ENCODE peak calls at places on chromosomes 4 and X, in seven cellular contexts. Q, S, Y, C, N, L and R are unnamed samples.

GRCh38 chr4:55296076-55296475 is 50.0 kb upstream of the SRD5A3 start:
- DNase-seq in Q (no peak), C (no peak), Y (no peak), L (no peak), N (no peak), S (no peak), R (no peak)

GRCh38 chr4:102143433-102143832 is 201.8 kb downstream of the SLC39A8 start:
- DNase-seq in L (no peak), N (no peak), C (no peak), Y (no peak), Q (no peak), S (no peak), R (no peak)

GRCh38 chrX:154123241-154124219 is 20.5 kb upstream of the OPN1LW start:
- DNase-seq in S (no peak), Y (no peak), L (peak; percentile 30), C (peak; percentile 3), N (peak; percentile 69), Q (no peak), R (peak; percentile 0)

GRCh38 chrX:134469481-134469880 is 9.5 kb downstream of the HPRT1 start:
- DNase-seq in C (peak; percentile 52), Y (peak; percentile 58), Q (no peak), L (peak; percentile 53), N (peak; percentile 54), S (no peak), R (peak; percentile 54)

GRCh38 chrX:31199770-31200114 is 127.9 kb upstream of the FTHL17 start:
- DNase-seq in Q (no peak), C (no peak), Y (no peak), S (no peak), L (no peak), N (no peak), R (no peak)

GRCh38 chrX:55522577-55523254 is 33.1 kb upstream of the USP51 start:
- DNase-seq in Q (no peak), C (no peak), S (no peak), N (no peak), Y (no peak), L (no peak), R (no peak)

GRCh38 chrX:72297953-72298730 is 7.6 kb downstream of the CITED1 start:
- DNase-seq in N (peak; percentile 71), C (peak; percentile 50), Q (no peak), L (peak; percentile 29), S (no peak), Y (peak; percentile 40), R (peak; percentile 34)

GRCh38 chr4:72564184-72564583 is 4.8 kb downstream of the ADAMTS3 start:
- DNase-seq in Q (no peak), L (peak; percentile 83), Y (peak; percentile 97), S (no peak), C (peak; percentile 24), N (no peak), R (peak; percentile 95)

GRCh38 chr4:23945521-23946017 is 55.7 kb upstream of the PPARGC1A start:
- DNase-seq in C (peak; percentile 75), Y (peak; percentile 85), L (peak; percentile 46), S (no peak), N (peak; percentile 95), Q (peak; percentile 55), R (peak; percentile 90)

GRCh38 chr4:32826169-32826568 is 2106.0 kb downstream of the PCDH7 start:
- DNase-seq in Q (no peak), S (no peak), L (peak; percentile 17), C (no peak), N (peak; percentile 16), Y (no peak), R (no peak)
- H3K4me3 ChIP-seq in Q (no peak overlapping the region), S (no peak overlapping the region), L (no peak overlapping the region), C (no peak overlapping the region), N (no peak overlapping the region), Y (no peak overlapping the region), R (no peak overlapping the region)

DNA sequence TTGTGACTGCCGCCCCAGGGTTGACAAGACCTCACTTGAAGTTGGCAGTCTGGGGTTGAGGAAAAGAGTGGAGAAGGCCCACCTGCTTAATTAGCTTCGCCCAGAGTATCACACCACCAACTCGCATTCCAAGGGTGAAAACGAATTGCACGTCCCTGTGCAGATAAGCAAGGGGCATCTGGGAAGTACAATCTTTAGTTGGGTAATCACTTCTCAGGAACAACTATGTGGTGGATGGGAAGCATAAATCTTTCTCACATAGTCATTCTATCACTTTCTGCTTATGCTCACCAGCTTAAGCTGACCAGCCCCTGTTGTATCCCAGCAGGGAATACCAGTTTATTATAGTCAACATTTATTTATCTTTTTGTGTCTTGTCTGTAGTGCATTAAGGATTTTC is 14.3 kb downstream of the SPCS3 start:
- DNase-seq in N (no peak), C (no peak), Y (no peak), L (no peak), S (no peak), Q (no peak), R (no peak)
- H3K4me3 ChIP-seq in N (no peak overlapping the region), C (no peak overlapping the region), Y (no peak overlapping the region), L (no peak overlapping the region), S (no peak overlapping the region), Q (no peak overlapping the region), R (no peak overlapping the region)

DNA sequence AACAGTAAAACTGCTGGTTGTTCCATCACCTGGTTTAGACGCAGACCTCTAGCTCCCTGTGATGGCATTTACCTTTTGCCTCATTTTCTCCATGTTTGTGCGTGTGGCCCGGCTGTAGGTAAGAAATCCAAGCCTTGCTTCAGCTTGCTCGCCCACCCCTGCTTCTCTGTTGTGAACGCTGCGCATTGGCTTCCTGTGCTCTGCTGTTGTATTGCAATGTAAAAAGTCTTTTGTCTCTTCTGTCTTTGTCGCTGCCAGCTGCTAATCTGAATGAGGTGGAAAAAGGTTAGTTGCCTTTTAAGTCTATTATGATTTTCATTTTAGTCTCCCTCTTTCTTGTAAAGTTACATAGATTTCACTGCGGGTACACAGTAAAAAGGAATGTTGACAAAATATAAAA is 127.3 kb upstream of the PACRGL start:
- DNase-seq in Q (no peak), S (no peak), Y (no peak), L (no peak), C (no peak), N (no peak), R (no peak)
- H3K4me3 ChIP-seq in Q (no peak overlapping the region), S (no peak overlapping the region), Y (no peak overlapping the region), L (no peak overlapping the region), C (no peak overlapping the region), N (no peak overlapping the region), R (no peak overlapping the region)

GRCh38 chr4:186653973-186654372 is 69.7 kb downstream of the FAT1 start:
- DNase-seq in S (no peak), C (peak; percentile 10), L (no peak), N (no peak), Y (no peak), Q (no peak), R (no peak)

GRCh38 chr4:186650401-186651180 is 73.1 kb downstream of the FAT1 start:
- DNase-seq in C (no peak), Y (no peak), Q (no peak), L (no peak), S (no peak), N (no peak), R (no peak)

GRCh38 chr4:186647821-186648220 is 75.8 kb downstream of the FAT1 start:
- DNase-seq in Q (no peak), S (no peak), Y (no peak), C (no peak), N (no peak), L (no peak), R (no peak)

GRCh38 chr4:186651181-186651603 is 72.5 kb downstream of the FAT1 start:
- DNase-seq in C (no peak), Y (no peak), S (no peak), Q (no peak), L (no peak), N (peak; percentile 3), R (no peak)

DNA sequence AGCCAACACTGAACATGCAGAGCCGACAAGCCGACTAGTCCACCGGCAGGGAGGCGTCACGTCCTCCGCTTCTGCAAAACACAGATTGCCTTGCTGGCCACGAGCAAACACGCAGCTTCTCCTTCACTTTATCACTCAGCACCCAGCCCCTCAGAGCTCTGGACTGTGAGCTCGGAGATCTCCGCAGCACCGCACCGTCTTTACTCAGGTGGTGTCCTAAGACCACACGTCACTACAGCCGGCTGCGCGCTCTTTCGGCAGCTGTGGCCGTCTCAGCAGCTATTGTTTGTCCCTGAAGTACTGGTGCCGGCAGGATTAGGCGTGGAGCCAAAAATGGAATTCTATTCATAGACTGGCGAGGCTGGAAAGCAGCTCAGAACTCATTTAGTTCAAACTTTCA is 72.0 kb downstream of the FAT1 start:
- DNase-seq in L (no peak), N (no peak), C (peak; percentile 69), S (peak; percentile 85), Y (peak; percentile 52), Q (peak; percentile 76), R (no peak)
- H3K4me3 ChIP-seq in L (no peak overlapping the region), N (no peak overlapping the region), C (peak overlapping the region; percentile 58), S (peak overlapping the region; percentile 43), Y (no peak overlapping the region), Q (no peak overlapping the region), R (no peak overlapping the region)

GRCh38 chr4:3478446-3479357 is 15.6 kb downstream of the DOK7 start:
- DNase-seq in Q (no peak), N (no peak), L (no peak), S (no peak), Y (no peak), C (no peak), R (no peak)
- H3K4me3 ChIP-seq in Q (no peak overlapping the region), N (no peak overlapping the region), L (no peak overlapping the region), S (no peak overlapping the region), Y (no peak overlapping the region), C (no peak overlapping the region), R (no peak overlapping the region)

GRCh38 chrX:68684291-68684918 is 36.9 kb downstream of the STARD8 start:
- DNase-seq in L (no peak), C (peak; percentile 10), Y (no peak), Q (no peak), S (peak; percentile 77), N (peak; percentile 91), R (no peak)
- H3K4me3 ChIP-seq in L (no peak overlapping the region), C (no peak overlapping the region), Y (no peak overlapping the region), Q (no peak overlapping the region), S (no peak overlapping the region), N (peak overlapping the region; percentile 25), R (no peak overlapping the region)

GRCh38 chrX:112841114-112841819 is 636 bp upstream of the AMOT start:
- DNase-seq in S (peak; percentile 93), Q (peak; percentile 84), N (peak; percentile 65), C (peak; percentile 81), L (peak; percentile 74), Y (peak; percentile 78), R (peak; percentile 59)

GRCh38 chrX:112840382-112841113 is at the start of gene AMOT:
- DNase-seq in L (peak; percentile 41), Q (peak; percentile 82), Y (peak; percentile 49), S (peak; percentile 87), C (peak; percentile 30), N (peak; percentile 31), R (peak; percentile 23)

GRCh38 chrX:112837531-112837930 is 3.1 kb downstream of the AMOT start:
- DNase-seq in Y (no peak), S (no peak), C (no peak), N (no peak), L (no peak), Q (no peak), R (no peak)

GRCh38 chrX:112841820-112842157 is 1.2 kb upstream of the AMOT start:
- DNase-seq in N (no peak), Y (no peak), S (no peak), C (no peak), Q (no peak), L (no peak), R (no peak)

GRCh38 chrX:112839856-112840255 is 775 bp downstream of the AMOT start:
- DNase-seq in Y (no peak), Q (no peak), S (no peak), N (no peak), L (no peak), C (no peak), R (no peak)
- H3K4me3 ChIP-seq in Y (no peak overlapping the region), Q (peak overlapping the region; percentile 56), S (peak overlapping the region; percentile 64), N (no peak overlapping the region), L (peak overlapping the region; percentile 73), C (no peak overlapping the region), R (no peak overlapping the region)